ENCODE peak calls at places on chromosomes 7 and 10, in six cellular contexts. One of them, this sample, is unnamed.

GRCh38 chr10:110214380-110214826 is 7.0 kb downstream of the MXI1 start:
- DNase-seq in A549: no peak
- DNase-seq in SK-N-SH: no peak
- DNase-seq in GM12878: no peak
- DNase-seq in HepG2: no peak
- DNase-seq in GM23338: no peak
- DNase-seq in this sample: no peak

GRCh38 chr7:64868469-64868868 is 34.6 kb upstream of the ZNF273 start:
- DNase-seq in SK-N-SH: no peak
- DNase-seq in GM12878: no peak
- DNase-seq in HepG2: no peak
- DNase-seq in A549: no peak
- DNase-seq in GM23338: no peak
- DNase-seq in this sample: no peak

GRCh38 chr10:120209124-120209523 is 247.9 kb upstream of the PLPP4 start:
- DNase-seq in GM12878: no peak
- DNase-seq in SK-N-SH: no peak
- DNase-seq in HepG2: no peak
- DNase-seq in GM23338: no peak
- DNase-seq in A549: no peak
- DNase-seq in this sample: no peak

GRCh38 chr7:143285454-143285756 is 647 bp downstream of the TMEM139 start:
- DNase-seq in HepG2: peak; percentile 30
- DNase-seq in A549: peak; percentile 62
- DNase-seq in GM12878: no peak
- DNase-seq in GM23338: peak; percentile 39
- DNase-seq in SK-N-SH: no peak
- DNase-seq in this sample: no peak

GRCh38 chr10:124604214-124605000 is 139.8 kb downstream of the FAM53B start:
- DNase-seq in GM12878: no peak
- DNase-seq in HepG2: no peak
- DNase-seq in A549: no peak
- DNase-seq in SK-N-SH: peak; percentile 61
- DNase-seq in GM23338: no peak
- DNase-seq in this sample: no peak

GRCh38 chr10:46234026-46234425 is 52.8 kb upstream of the ANTXRL start:
- DNase-seq in A549: no peak
- DNase-seq in SK-N-SH: no peak
- DNase-seq in GM23338: no peak
- DNase-seq in HepG2: no peak
- DNase-seq in GM12878: no peak
- DNase-seq in this sample: no peak

GRCh38 chr10:88411772-88412349 is 171.3 kb downstream of the RNLS start:
- DNase-seq in SK-N-SH: no peak
- DNase-seq in HepG2: no peak
- DNase-seq in A549: no peak
- DNase-seq in GM23338: no peak
- DNase-seq in GM12878: no peak
- DNase-seq in this sample: no peak

GRCh38 chr10:84336406-84336805 is 8.0 kb downstream of the CCSER2 start:
- DNase-seq in GM23338: peak; percentile 31
- DNase-seq in HepG2: no peak
- DNase-seq in A549: no peak
- DNase-seq in GM12878: no peak
- DNase-seq in SK-N-SH: no peak
- DNase-seq in this sample: no peak

GRCh38 chr10:126598009-126598408 is 72.5 kb downstream of the C10orf90 start:
- DNase-seq in HepG2: peak; percentile 32
- DNase-seq in SK-N-SH: peak; percentile 43
- DNase-seq in A549: peak; percentile 63
- DNase-seq in GM23338: peak; percentile 79
- DNase-seq in GM12878: no peak
- DNase-seq in this sample: peak; percentile 10

GRCh38 chr7:42151309-42151708 is 85.7 kb downstream of the GLI3 start:
- DNase-seq in SK-N-SH: no peak
- DNase-seq in GM23338: no peak
- DNase-seq in GM12878: no peak
- DNase-seq in HepG2: no peak
- DNase-seq in A549: no peak
- DNase-seq in this sample: no peak

GRCh38 chr10:114458955-114459354 is 54.7 kb upstream of the AFAP1L2 start:
- DNase-seq in A549: peak; percentile 40
- DNase-seq in SK-N-SH: peak; percentile 71
- DNase-seq in GM12878: no peak
- DNase-seq in HepG2: peak; percentile 8
- DNase-seq in GM23338: peak; percentile 85
- DNase-seq in this sample: no peak

GRCh38 chr7:2645274-2645868 is 13.6 kb downstream of the TTYH3 start:
- DNase-seq in GM23338: peak; percentile 60
- DNase-seq in GM12878: no peak
- DNase-seq in HepG2: no peak
- DNase-seq in SK-N-SH: peak; percentile 93
- DNase-seq in A549: no peak
- DNase-seq in this sample: no peak

GRCh38 chr7:131342864-131343263 is 15.2 kb downstream of the MKLN1 start:
- DNase-seq in A549: no peak
- DNase-seq in GM12878: no peak
- DNase-seq in GM23338: no peak
- DNase-seq in HepG2: no peak
- DNase-seq in SK-N-SH: no peak
- DNase-seq in this sample: no peak

GRCh38 chr7:23971031-23971430 is 261.0 kb downstream of the STK31 start:
- DNase-seq in A549: no peak
- DNase-seq in GM12878: no peak
- DNase-seq in HepG2: no peak
- DNase-seq in GM23338: no peak
- DNase-seq in SK-N-SH: no peak
- DNase-seq in this sample: no peak

GRCh38 chr7:131052285-131052942 is 275.3 kb upstream of the MKLN1 start:
- DNase-seq in HepG2: no peak
- DNase-seq in SK-N-SH: no peak
- DNase-seq in GM23338: no peak
- DNase-seq in A549: no peak
- DNase-seq in GM12878: no peak
- DNase-seq in this sample: no peak

GRCh38 chr10:22712246-22712958 is 2.0 kb downstream of the PIP4K2A start:
- DNase-seq in SK-N-SH: no peak
- DNase-seq in GM23338: no peak
- DNase-seq in A549: no peak
- DNase-seq in GM12878: no peak
- DNase-seq in HepG2: no peak
- DNase-seq in this sample: no peak

GRCh38 chr7:93622036-93622714 is 47.7 kb upstream of the CALCR start:
- DNase-seq in GM23338: peak; percentile 69
- DNase-seq in A549: peak; percentile 52
- DNase-seq in HepG2: peak; percentile 20
- DNase-seq in SK-N-SH: peak; percentile 32
- DNase-seq in GM12878: no peak
- DNase-seq in this sample: no peak

GRCh38 chr7:150943453-150943814 is 34.7 kb downstream of the KCNH2 start:
- DNase-seq in GM23338: no peak
- DNase-seq in A549: no peak
- DNase-seq in GM12878: no peak
- DNase-seq in HepG2: no peak
- DNase-seq in SK-N-SH: no peak
- DNase-seq in this sample: no peak

GRCh38 chr7:150945853-150946825 is 32.0 kb downstream of the KCNH2 start:
- DNase-seq in GM23338: no peak
- DNase-seq in GM12878: no peak
- DNase-seq in SK-N-SH: peak; percentile 97
- DNase-seq in A549: no peak
- DNase-seq in HepG2: no peak
- DNase-seq in this sample: no peak

GRCh38 chr7:150946826-150947750 is 31.0 kb downstream of the KCNH2 start:
- DNase-seq in SK-N-SH: peak; percentile 66
- DNase-seq in HepG2: no peak
- DNase-seq in GM12878: no peak
- DNase-seq in A549: no peak
- DNase-seq in GM23338: no peak
- DNase-seq in this sample: no peak

GRCh38 chr7:150944066-150945042 is 33.8 kb downstream of the KCNH2 start:
- DNase-seq in A549: no peak
- DNase-seq in SK-N-SH: no peak
- DNase-seq in GM23338: no peak
- DNase-seq in GM12878: no peak
- DNase-seq in HepG2: no peak
- DNase-seq in this sample: no peak

DNA sequence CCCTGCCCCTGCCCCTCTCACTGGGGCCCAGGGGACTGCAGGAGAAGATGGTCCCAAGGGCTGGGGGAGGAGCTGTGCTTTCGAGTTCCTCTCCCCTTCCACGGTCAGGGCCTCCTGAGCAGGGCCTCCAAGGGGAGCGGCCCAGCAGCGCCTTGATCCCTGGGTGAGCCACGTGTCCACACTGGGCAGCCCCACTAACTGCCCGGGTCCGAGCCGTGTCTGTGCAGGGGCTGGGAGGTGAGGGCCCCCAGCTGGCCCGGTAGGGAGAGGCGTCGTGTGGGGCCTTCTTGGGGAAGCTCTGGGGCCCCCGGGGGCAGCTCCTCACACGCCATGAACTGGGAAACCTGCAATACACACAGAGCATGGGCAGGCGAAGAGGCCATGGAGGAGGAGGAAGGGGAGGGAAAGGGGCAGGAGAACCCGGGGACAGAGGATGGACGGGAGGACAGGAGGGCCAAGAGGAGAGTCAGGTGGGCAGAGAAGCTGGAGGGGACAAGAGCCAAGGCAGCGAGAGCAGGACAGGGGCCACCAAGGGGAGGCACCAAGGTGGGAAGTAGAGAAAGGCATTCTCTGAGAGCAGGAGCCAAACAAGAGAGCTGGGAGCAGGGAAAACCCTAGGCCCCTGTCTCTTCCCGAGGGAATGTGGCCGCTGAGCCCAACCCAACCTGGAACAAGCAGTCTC is 32.8 kb downstream of the KCNH2 start:
- DNase-seq in GM12878: no peak
- DNase-seq in SK-N-SH: peak; percentile 46
- DNase-seq in A549: no peak
- DNase-seq in HepG2: no peak
- DNase-seq in GM23338: no peak
- DNase-seq in this sample: no peak
- H3K4me1 ChIP-seq in GM12878: no peaks in the 10 kb centered on the region
- H3K4me1 ChIP-seq in SK-N-SH: peaks cover 93% of the 10 kb centered on the region
- H3K4me1 ChIP-seq in A549: no peaks in the 10 kb centered on the region
- H3K4me1 ChIP-seq in HepG2: no peaks in the 10 kb centered on the region
- H3K4me1 ChIP-seq in GM23338: peaks cover 23% of the 10 kb centered on the region
- H3K4me1 ChIP-seq in this sample: no peaks in the 10 kb centered on the region

GRCh38 chr7:129222064-129222463 is 2.8 kb upstream of the AHCYL2 start:
- DNase-seq in SK-N-SH: no peak
- DNase-seq in GM12878: no peak
- DNase-seq in HepG2: no peak
- DNase-seq in GM23338: no peak
- DNase-seq in A549: no peak
- DNase-seq in this sample: no peak
- TF ChIP-seq REST in SK-N-SH: no peak
- TF ChIP-seq REST in GM12878: no peak
- TF ChIP-seq REST in HepG2: no peak
- TF ChIP-seq REST in GM23338: no peak
- TF ChIP-seq REST in A549: no peak
- TF ChIP-seq REST in this sample: no peak

GRCh38 chr7:98287486-98287959 is 6.0 kb downstream of the BRI3 start:
- DNase-seq in GM12878: no peak
- DNase-seq in A549: no peak
- DNase-seq in SK-N-SH: no peak
- DNase-seq in HepG2: peak; percentile 11
- DNase-seq in GM23338: peak; percentile 84
- DNase-seq in this sample: no peak

GRCh38 chr7:98285132-98286092 is 3.9 kb downstream of the BRI3 start:
- DNase-seq in GM23338: no peak
- DNase-seq in A549: no peak
- DNase-seq in HepG2: no peak
- DNase-seq in SK-N-SH: peak; percentile 29
- DNase-seq in GM12878: no peak
- DNase-seq in this sample: no peak

GRCh38 chr7:98284335-98285036 is 3.0 kb downstream of the BRI3 start:
- DNase-seq in GM12878: no peak
- DNase-seq in A549: no peak
- DNase-seq in GM23338: no peak
- DNase-seq in SK-N-SH: peak; percentile 74
- DNase-seq in HepG2: peak; percentile 51
- DNase-seq in this sample: no peak

GRCh38 chr7:98286701-98287485 is 5.4 kb downstream of the BRI3 start:
- DNase-seq in A549: no peak
- DNase-seq in SK-N-SH: peak; percentile 34
- DNase-seq in GM12878: no peak
- DNase-seq in HepG2: no peak
- DNase-seq in GM23338: no peak
- DNase-seq in this sample: no peak

DNA sequence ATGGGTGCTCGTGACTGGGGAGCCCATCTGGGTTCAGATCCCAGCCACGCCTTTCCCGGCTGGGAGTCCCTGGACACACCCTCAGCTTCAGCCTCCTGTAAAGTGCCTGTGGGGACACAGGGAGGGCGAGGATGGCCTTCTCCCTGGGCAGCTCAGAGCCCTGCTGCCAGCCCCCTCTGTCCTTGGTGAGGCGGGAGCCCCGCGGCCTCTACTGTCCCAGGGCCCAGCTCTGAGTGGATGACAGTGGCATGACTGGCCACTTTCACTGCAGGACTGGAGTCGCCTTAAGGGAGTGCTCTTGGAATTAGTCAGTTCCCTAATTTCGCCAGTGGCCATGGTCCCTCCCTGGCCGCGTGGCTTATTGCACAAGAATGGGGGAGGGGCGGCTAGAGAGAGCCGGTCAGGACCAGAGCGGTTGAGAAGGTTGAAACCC is 4.6 kb downstream of the BRI3 start:
- DNase-seq in GM23338: no peak
- DNase-seq in SK-N-SH: peak; percentile 33
- DNase-seq in GM12878: no peak
- DNase-seq in HepG2: peak; percentile 30
- DNase-seq in A549: no peak
- DNase-seq in this sample: no peak
- H3K4me1 ChIP-seq in GM23338: peaks cover 30% of the 10 kb centered on the region
- H3K4me1 ChIP-seq in SK-N-SH: peaks cover 48% of the 10 kb centered on the region
- H3K4me1 ChIP-seq in GM12878: peaks cover 6% of the 10 kb centered on the region
- H3K4me1 ChIP-seq in HepG2: peaks cover 73% of the 10 kb centered on the region
- H3K4me1 ChIP-seq in A549: peaks cover 57% of the 10 kb centered on the region
- H3K4me1 ChIP-seq in this sample: peaks cover 55% of the 10 kb centered on the region

DNA sequence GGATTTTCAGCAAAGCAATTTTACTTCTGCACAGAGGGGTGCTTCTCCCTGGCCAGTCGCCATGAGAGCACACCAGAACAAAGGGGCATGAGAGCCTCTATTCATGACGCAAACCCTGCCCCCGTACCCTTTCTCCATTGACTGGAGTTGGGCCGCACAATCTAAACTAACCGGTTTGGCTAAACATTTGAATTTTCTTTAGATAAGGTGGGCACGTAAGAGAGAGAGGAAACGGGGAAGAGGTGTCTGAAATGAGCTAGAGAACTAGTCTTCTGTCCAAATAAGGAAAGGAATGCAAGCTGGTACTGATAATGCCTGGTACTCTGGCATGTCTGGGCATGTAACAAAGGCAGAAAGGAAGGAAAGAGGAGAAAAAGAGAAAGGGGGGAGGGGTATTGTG is 13.2 kb upstream of the SCIN start:
- DNase-seq in SK-N-SH: no peak
- DNase-seq in GM12878: no peak
- DNase-seq in GM23338: peak; percentile 63
- DNase-seq in HepG2: no peak
- DNase-seq in A549: no peak
- DNase-seq in this sample: no peak
- TF ChIP-seq REST in SK-N-SH: no peak
- TF ChIP-seq REST in GM12878: no peak
- TF ChIP-seq REST in GM23338: no peak
- TF ChIP-seq REST in HepG2: no peak
- TF ChIP-seq REST in A549: no peak
- TF ChIP-seq REST in this sample: no peak

GRCh38 chr7:27092753-27093097 is 3.1 kb downstream of the HOXA1 start:
- DNase-seq in HepG2: no peak
- DNase-seq in GM23338: no peak
- DNase-seq in A549: no peak
- DNase-seq in SK-N-SH: no peak
- DNase-seq in GM12878: no peak
- DNase-seq in this sample: no peak
- H3K4me1 ChIP-seq in HepG2: peaks cover 25% of the 10 kb centered on the region
- H3K4me1 ChIP-seq in GM23338: peaks cover 57% of the 10 kb centered on the region
- H3K4me1 ChIP-seq in A549: peaks cover 15% of the 10 kb centered on the region
- H3K4me1 ChIP-seq in SK-N-SH: no peaks in the 10 kb centered on the region
- H3K4me1 ChIP-seq in GM12878: peaks cover 6% of the 10 kb centered on the region
- H3K4me1 ChIP-seq in this sample: peaks cover 51% of the 10 kb centered on the region